ENCODE peak calls at places on chromosomes 16 and 17, in eight cellular contexts. One of them, this sample, is unnamed.

GRCh38 chr17:79942591-79943353 is 92.9 kb downstream of the TBC1D16 start:
- DNase-seq in H7: peak; percentile 49
- DNase-seq in AG04450: no peak
- DNase-seq in right cardiac atrium: peak; percentile 27
- DNase-seq in fibroblast of pulmonary artery: no peak
- DNase-seq in AG04449: no peak
- DNase-seq in GM23338: no peak
- DNase-seq in neural progenitor cell: no peak
- DNase-seq in this sample: no peak

GRCh38 chr16:67270931-67271338 is 8.4 kb upstream of the PLEKHG4 start:
- DNase-seq in H7: no peak
- DNase-seq in AG04450: no peak
- DNase-seq in right cardiac atrium: peak; percentile 9
- DNase-seq in fibroblast of pulmonary artery: no peak
- DNase-seq in AG04449: no peak
- DNase-seq in GM23338: no peak
- DNase-seq in neural progenitor cell: no peak
- DNase-seq in this sample: no peak

GRCh38 chr17:28746611-28747045 is 2.8 kb downstream of the TRAF4 start:
- DNase-seq in H7: peak; percentile 73
- DNase-seq in AG04450: no peak
- DNase-seq in right cardiac atrium: peak; percentile 37
- DNase-seq in fibroblast of pulmonary artery: no peak
- DNase-seq in AG04449: no peak
- DNase-seq in GM23338: peak; percentile 63
- DNase-seq in neural progenitor cell: peak; percentile 63
- DNase-seq in this sample: no peak

GRCh38 chr16:70250748-70251650 is 741 bp downstream of the EXOSC6 start:
- DNase-seq in H7: peak; percentile 83
- DNase-seq in AG04450: no peak
- DNase-seq in right cardiac atrium: peak; percentile 50
- DNase-seq in fibroblast of pulmonary artery: peak; percentile 52
- DNase-seq in AG04449: no peak
- DNase-seq in GM23338: peak; percentile 62
- DNase-seq in neural progenitor cell: peak; percentile 76
- DNase-seq in this sample: no peak

GRCh38 chr17:49703557-49704277 is 4.0 kb downstream of the SLC35B1 start:
- DNase-seq in H7: peak; percentile 63
- DNase-seq in AG04450: no peak
- DNase-seq in right cardiac atrium: no peak
- DNase-seq in fibroblast of pulmonary artery: peak; percentile 64
- DNase-seq in AG04449: peak; percentile 3
- DNase-seq in GM23338: peak; percentile 66
- DNase-seq in neural progenitor cell: peak; percentile 79
- DNase-seq in this sample: peak; percentile 46

GRCh38 chr17:45818708-45819107 is 26.0 kb upstream of the SPPL2C start:
- DNase-seq in H7: no peak
- DNase-seq in AG04450: no peak
- DNase-seq in right cardiac atrium: no peak
- DNase-seq in fibroblast of pulmonary artery: no peak
- DNase-seq in AG04449: no peak
- DNase-seq in GM23338: no peak
- DNase-seq in neural progenitor cell: no peak
- DNase-seq in this sample: no peak

GRCh38 chr17:76089680-76090516 is 10.9 kb downstream of the ZACN start:
- DNase-seq in H7: peak; percentile 37
- DNase-seq in AG04450: no peak
- DNase-seq in right cardiac atrium: no peak
- DNase-seq in fibroblast of pulmonary artery: no peak
- DNase-seq in AG04449: no peak
- DNase-seq in GM23338: no peak
- DNase-seq in neural progenitor cell: no peak
- DNase-seq in this sample: no peak

GRCh38 chr16:53091508-53092211 is 36.9 kb downstream of the CHD9 start:
- DNase-seq in H7: peak; percentile 84
- DNase-seq in AG04450: peak; percentile 71
- DNase-seq in right cardiac atrium: peak; percentile 82
- DNase-seq in fibroblast of pulmonary artery: peak; percentile 92
- DNase-seq in AG04449: peak; percentile 81
- DNase-seq in GM23338: peak; percentile 76
- DNase-seq in neural progenitor cell: peak; percentile 48
- DNase-seq in this sample: peak; percentile 59

GRCh38 chr16:3829631-3830536 is 50.6 kb downstream of the CREBBP start:
- DNase-seq in H7: no peak
- DNase-seq in AG04450: no peak
- DNase-seq in right cardiac atrium: no peak
- DNase-seq in fibroblast of pulmonary artery: no peak
- DNase-seq in AG04449: no peak
- DNase-seq in GM23338: no peak
- DNase-seq in neural progenitor cell: no peak
- DNase-seq in this sample: no peak

GRCh38 chr17:34420254-34420766 is 57.3 kb upstream of the CCL1 start:
- DNase-seq in H7: peak; percentile 83
- DNase-seq in AG04450: peak; percentile 8
- DNase-seq in right cardiac atrium: peak; percentile 40
- DNase-seq in fibroblast of pulmonary artery: peak; percentile 71
- DNase-seq in AG04449: no peak
- DNase-seq in GM23338: peak; percentile 82
- DNase-seq in neural progenitor cell: peak; percentile 77
- DNase-seq in this sample: no peak

DNA sequence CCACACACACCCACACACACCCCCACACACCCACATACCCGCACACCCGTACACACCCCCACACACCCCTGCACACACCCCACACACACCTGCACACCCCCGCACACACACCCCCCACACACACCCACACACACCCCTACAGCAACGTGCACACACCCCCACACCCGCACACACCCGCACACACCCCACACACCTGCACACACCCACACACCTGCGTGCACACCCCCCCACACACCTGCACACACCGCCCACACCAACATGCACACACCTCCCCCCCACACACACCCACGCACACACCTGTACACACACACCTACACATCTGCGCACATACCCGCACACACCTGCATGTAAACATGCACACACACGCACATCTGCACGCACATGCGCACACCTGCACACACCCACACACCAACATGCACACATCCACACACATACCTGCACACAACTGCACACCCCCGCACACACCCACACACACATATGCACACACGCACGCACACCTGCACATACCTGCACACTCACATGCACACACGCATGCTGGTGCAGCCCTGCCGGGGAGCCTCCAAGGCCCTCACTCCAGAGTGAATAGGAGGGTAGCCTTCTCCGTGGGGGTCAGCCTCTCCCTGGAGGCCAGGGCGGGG is 7.5 kb downstream of the ASPSCR1 start:
- DNase-seq in H7: peak; percentile 14
- DNase-seq in AG04450: no peak
- DNase-seq in right cardiac atrium: no peak
- DNase-seq in fibroblast of pulmonary artery: no peak
- DNase-seq in AG04449: no peak
- DNase-seq in GM23338: no peak
- DNase-seq in neural progenitor cell: no peak
- DNase-seq in this sample: no peak
- H3K4me3 ChIP-seq in H7: no peak overlapping the region
- H3K4me3 ChIP-seq in AG04450: no peak overlapping the region
- H3K4me3 ChIP-seq in right cardiac atrium: no peak overlapping the region
- H3K4me3 ChIP-seq in fibroblast of pulmonary artery: no peak overlapping the region
- H3K4me3 ChIP-seq in AG04449: no peak overlapping the region
- H3K4me3 ChIP-seq in GM23338: no peak overlapping the region
- H3K4me3 ChIP-seq in neural progenitor cell: no peak overlapping the region
- H3K4me3 ChIP-seq in this sample: no peak overlapping the region

GRCh38 chr17:67602974-67603373 is 114.8 kb upstream of the NOL11 start:
- DNase-seq in H7: peak; percentile 80
- DNase-seq in AG04450: no peak
- DNase-seq in right cardiac atrium: no peak
- DNase-seq in fibroblast of pulmonary artery: peak; percentile 49
- DNase-seq in AG04449: no peak
- DNase-seq in GM23338: peak; percentile 87
- DNase-seq in neural progenitor cell: peak; percentile 69
- DNase-seq in this sample: no peak

GRCh38 chr17:67602439-67602838 is 115.3 kb upstream of the NOL11 start:
- DNase-seq in H7: no peak
- DNase-seq in AG04450: no peak
- DNase-seq in right cardiac atrium: no peak
- DNase-seq in fibroblast of pulmonary artery: no peak
- DNase-seq in AG04449: no peak
- DNase-seq in GM23338: no peak
- DNase-seq in neural progenitor cell: no peak
- DNase-seq in this sample: no peak

GRCh38 chr17:67606896-67607604 is 110.7 kb upstream of the NOL11 start:
- DNase-seq in H7: peak; percentile 41
- DNase-seq in AG04450: no peak
- DNase-seq in right cardiac atrium: peak; percentile 24
- DNase-seq in fibroblast of pulmonary artery: peak; percentile 28
- DNase-seq in AG04449: no peak
- DNase-seq in GM23338: peak; percentile 32
- DNase-seq in neural progenitor cell: no peak
- DNase-seq in this sample: no peak

GRCh38 chr17:67606471-67606870 is 111.3 kb upstream of the NOL11 start:
- DNase-seq in H7: no peak
- DNase-seq in AG04450: no peak
- DNase-seq in right cardiac atrium: peak; percentile 35
- DNase-seq in fibroblast of pulmonary artery: peak; percentile 55
- DNase-seq in AG04449: no peak
- DNase-seq in GM23338: no peak
- DNase-seq in neural progenitor cell: no peak
- DNase-seq in this sample: no peak

GRCh38 chr17:67605259-67605912 is 112.3 kb upstream of the NOL11 start:
- DNase-seq in H7: no peak
- DNase-seq in AG04450: no peak
- DNase-seq in right cardiac atrium: peak; percentile 82
- DNase-seq in fibroblast of pulmonary artery: peak; percentile 71
- DNase-seq in AG04449: no peak
- DNase-seq in GM23338: no peak
- DNase-seq in neural progenitor cell: no peak
- DNase-seq in this sample: no peak
- H3K4me3 ChIP-seq in H7: no peak overlapping the region
- H3K4me3 ChIP-seq in AG04450: no peak overlapping the region
- H3K4me3 ChIP-seq in right cardiac atrium: no peak overlapping the region
- H3K4me3 ChIP-seq in fibroblast of pulmonary artery: no peak overlapping the region
- H3K4me3 ChIP-seq in AG04449: no peak overlapping the region
- H3K4me3 ChIP-seq in GM23338: no peak overlapping the region
- H3K4me3 ChIP-seq in neural progenitor cell: no peak overlapping the region
- H3K4me3 ChIP-seq in this sample: no peak overlapping the region

GRCh38 chr16:85986931-85987749 is 88.2 kb downstream of the IRF8 start:
- DNase-seq in H7: peak; percentile 98
- DNase-seq in AG04450: no peak
- DNase-seq in right cardiac atrium: no peak
- DNase-seq in fibroblast of pulmonary artery: no peak
- DNase-seq in AG04449: no peak
- DNase-seq in GM23338: peak; percentile 66
- DNase-seq in neural progenitor cell: peak; percentile 69
- DNase-seq in this sample: no peak
- H3K4me3 ChIP-seq in H7: no peak overlapping the region
- H3K4me3 ChIP-seq in AG04450: no peak overlapping the region
- H3K4me3 ChIP-seq in right cardiac atrium: no peak overlapping the region
- H3K4me3 ChIP-seq in fibroblast of pulmonary artery: no peak overlapping the region
- H3K4me3 ChIP-seq in AG04449: no peak overlapping the region
- H3K4me3 ChIP-seq in GM23338: no peak overlapping the region
- H3K4me3 ChIP-seq in neural progenitor cell: no peak overlapping the region
- H3K4me3 ChIP-seq in this sample: no peak overlapping the region

GRCh38 chr16:30535106-30535776 is 583 bp upstream of the ZNF747 start:
- DNase-seq in H7: no peak
- DNase-seq in AG04450: no peak
- DNase-seq in right cardiac atrium: no peak
- DNase-seq in fibroblast of pulmonary artery: no peak
- DNase-seq in AG04449: no peak
- DNase-seq in GM23338: peak; percentile 76
- DNase-seq in neural progenitor cell: peak; percentile 41
- DNase-seq in this sample: no peak
- H3K4me3 ChIP-seq in H7: peak overlapping the region; percentile 86
- H3K4me3 ChIP-seq in AG04450: peak overlapping the region; percentile 69
- H3K4me3 ChIP-seq in right cardiac atrium: peak overlapping the region; percentile 65
- H3K4me3 ChIP-seq in fibroblast of pulmonary artery: peak overlapping the region; percentile 73
- H3K4me3 ChIP-seq in AG04449: peak overlapping the region; percentile 70
- H3K4me3 ChIP-seq in GM23338: peak overlapping the region; percentile 67
- H3K4me3 ChIP-seq in neural progenitor cell: peak overlapping the region; percentile 71
- H3K4me3 ChIP-seq in this sample: peak overlapping the region; percentile 63